ENCODE peak calls at places on chromosomes 6 and 20, in five cellular contexts. M is A549, T is IMR-90, S is HepG2, A is K562. J is an unnamed sample.

GRCh38 chr6:170433163-170434095 is 119.7 kb downstream of the PSMB1 start:
- DNase-seq in M (no peak), T (no peak), S (no peak), A (no peak), J (no peak)

GRCh38 chr6:136739071-136739470 is 53.2 kb downstream of the MAP3K5 start:
- DNase-seq in M (no peak), T (no peak), S (no peak), A (no peak), J (no peak)

GRCh38 chr6:118618676-118619377 is 32.6 kb downstream of the CEP85L start:
- DNase-seq in M (peak), T (peak), S (peak), A (peak), J (no peak)

GRCh38 chr20:47654370-47654769 is 130.9 kb downstream of the SULF2 start:
- DNase-seq in M (no peak), T (no peak), S (no peak), A (no peak), J (no peak)

GRCh38 chr20:57090590-57091560 is 175.6 kb downstream of the BMP7 start:
- DNase-seq in M (no peak), T (no peak), S (no peak), A (no peak), J (no peak)

GRCh38 chr6:7424967-7425807 is 35.6 kb downstream of the RIOK1 start:
- DNase-seq in M (peak), T (peak), S (peak), A (peak), J (no peak)

GRCh38 chr6:154474636-154475428 is 35.7 kb downstream of the CNKSR3 start:
- DNase-seq in M (no peak), T (peak), S (no peak), A (no peak), J (no peak)

GRCh38 chr20:33552519-33552918 is 62.6 kb downstream of the CBFA2T2 start:
- DNase-seq in M (no peak), T (no peak), S (no peak), A (no peak), J (no peak)

GRCh38 chr6:1335367-1336037 is 23.6 kb downstream of the FOXQ1 start:
- DNase-seq in M (no peak), T (peak), S (peak), A (no peak), J (no peak)

GRCh38 chr6:149938571-149939462 is 3.0 kb upstream of the ULBP2 start:
- DNase-seq in M (peak), T (no peak), S (no peak), A (no peak), J (peak)

GRCh38 chr20:59784365-59785117 is 148.9 kb downstream of the SYCP2 start:
- DNase-seq in M (no peak), T (no peak), S (no peak), A (no peak), J (no peak)

GRCh38 chr6:163370807-163371206 is 43.7 kb upstream of the QKI start:
- DNase-seq in M (no peak), T (no peak), S (no peak), A (no peak), J (no peak)
- TF ChIP-seq SMC3 in M (no peak), T (no peak), S (no peak), A (no peak), J (no peak)

GRCh38 chr6:89970072-89970471 is 75.8 kb downstream of the GJA10 start:
- DNase-seq in M (no peak), T (no peak), S (no peak), A (no peak), J (no peak)

GRCh38 chr6:89966913-89967312 is 72.6 kb downstream of the GJA10 start:
- DNase-seq in M (no peak), T (no peak), S (no peak), A (no peak), J (no peak)

GRCh38 chr6:89963391-89963790 is 69.1 kb downstream of the GJA10 start:
- DNase-seq in M (no peak), T (peak), S (no peak), A (no peak), J (no peak)

GRCh38 chr6:89965441-89966249 is 71.4 kb downstream of the GJA10 start:
- DNase-seq in M (no peak), T (no peak), S (no peak), A (no peak), J (no peak)

GRCh38 chr6:89966250-89966588 is 72.0 kb downstream of the GJA10 start:
- DNase-seq in M (no peak), T (peak), S (no peak), A (no peak), J (no peak)
- TF ChIP-seq SMC3 in M (no peak), T (no peak), S (no peak), A (no peak), J (no peak)

GRCh38 chr6:159110013-159110412 is 59.2 kb upstream of the FNDC1 start:
- DNase-seq in M (peak), T (peak), S (peak), A (peak), J (no peak)
- TF ChIP-seq SMC3 in M (no peak), T (no peak), S (no peak), A (peak), J (peak)

GRCh38 chr20:58150772-58151171 is 77.7 kb downstream of the ANKRD60 start:
- DNase-seq in M (no peak), T (no peak), S (no peak), A (no peak), J (no peak)

GRCh38 chr20:58149412-58150091 is 78.9 kb downstream of the ANKRD60 start:
- DNase-seq in M (no peak), T (no peak), S (no peak), A (no peak), J (no peak)

GRCh38 chr20:58154106-58154505 is 74.3 kb downstream of the ANKRD60 start:
- DNase-seq in M (no peak), T (no peak), S (no peak), A (no peak), J (no peak)

GRCh38 chr20:58155148-58155925 is 73.1 kb downstream of the ANKRD60 start:
- DNase-seq in M (no peak), T (no peak), S (no peak), A (no peak), J (no peak)

DNA sequence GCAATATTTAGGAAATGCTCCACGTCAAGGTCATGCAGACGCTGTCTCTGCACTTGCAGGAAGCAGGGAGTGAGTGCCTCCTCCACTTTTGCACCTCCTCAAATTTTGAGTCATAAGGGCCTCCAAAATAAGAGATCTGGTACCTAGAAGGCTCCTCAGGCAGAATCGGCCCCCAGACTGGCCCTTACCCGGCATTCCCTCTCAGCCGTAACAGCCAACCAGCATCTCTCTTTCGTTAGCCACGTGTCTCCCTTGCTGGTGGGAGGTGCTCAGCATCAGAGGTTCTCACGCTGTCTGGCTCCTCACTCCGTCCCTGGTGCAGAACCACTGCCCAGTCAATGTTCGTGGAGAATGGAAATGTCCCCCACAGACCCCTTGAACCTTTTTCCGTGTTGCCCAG is 75.3 kb downstream of the ANKRD60 start:
- DNase-seq in M (no peak), T (no peak), S (no peak), A (no peak), J (no peak)
- TF ChIP-seq SMC3 in M (no peak), T (no peak), S (no peak), A (no peak), J (no peak)

GRCh38 chr6:89237158-89237557 is 20.0 kb upstream of the GABRR1 start:
- DNase-seq in M (no peak), T (no peak), S (no peak), A (no peak), J (no peak)

GRCh38 chr6:89242574-89243330 is 25.6 kb upstream of the GABRR1 start:
- DNase-seq in M (peak), T (peak), S (peak), A (peak), J (no peak)

GRCh38 chr6:89244237-89244985 is 27.3 kb upstream of the GABRR1 start:
- DNase-seq in M (no peak), T (no peak), S (no peak), A (no peak), J (no peak)

GRCh38 chr6:89243331-89243629 is 26.1 kb upstream of the GABRR1 start:
- DNase-seq in M (no peak), T (no peak), S (no peak), A (no peak), J (no peak)

DNA sequence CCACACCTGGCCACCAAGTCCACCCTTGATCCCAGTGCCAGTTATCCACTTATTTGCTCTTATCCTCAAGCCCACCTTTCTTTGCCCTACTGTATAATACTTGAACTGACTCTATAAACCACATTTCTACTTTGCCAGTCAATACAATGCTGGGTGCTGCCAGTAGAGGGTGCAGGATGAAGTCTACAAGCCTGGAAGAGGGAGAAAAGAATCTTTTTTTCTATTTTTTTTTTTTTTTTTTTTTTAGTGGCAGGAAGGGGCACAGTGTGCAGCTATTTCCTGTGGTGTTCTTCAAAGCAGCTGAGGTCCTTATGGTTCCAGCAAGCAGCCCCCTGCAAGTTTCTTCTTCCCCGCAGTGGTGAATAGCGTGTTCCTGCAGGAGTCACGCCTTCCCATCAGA is 22.2 kb upstream of the GABRR1 start:
- DNase-seq in M (no peak), T (no peak), S (no peak), A (no peak), J (no peak)
- TF ChIP-seq SMC3 in M (no peak), T (no peak), S (no peak), A (no peak), J (peak)

GRCh38 chr20:13681248-13682125 is 42.8 kb upstream of the TASP1 start:
- DNase-seq in M (peak), T (no peak), S (peak), A (peak), J (peak)

GRCh38 chr20:13683833-13684232 is 45.1 kb upstream of the TASP1 start:
- DNase-seq in M (no peak), T (no peak), S (peak), A (no peak), J (no peak)

GRCh38 chr20:13685623-13686022 is 46.9 kb upstream of the TASP1 start:
- DNase-seq in M (no peak), T (no peak), S (no peak), A (no peak), J (no peak)

GRCh38 chr20:13687827-13688226 is 49.1 kb upstream of the TASP1 start:
- DNase-seq in M (no peak), T (no peak), S (no peak), A (no peak), J (no peak)

DNA sequence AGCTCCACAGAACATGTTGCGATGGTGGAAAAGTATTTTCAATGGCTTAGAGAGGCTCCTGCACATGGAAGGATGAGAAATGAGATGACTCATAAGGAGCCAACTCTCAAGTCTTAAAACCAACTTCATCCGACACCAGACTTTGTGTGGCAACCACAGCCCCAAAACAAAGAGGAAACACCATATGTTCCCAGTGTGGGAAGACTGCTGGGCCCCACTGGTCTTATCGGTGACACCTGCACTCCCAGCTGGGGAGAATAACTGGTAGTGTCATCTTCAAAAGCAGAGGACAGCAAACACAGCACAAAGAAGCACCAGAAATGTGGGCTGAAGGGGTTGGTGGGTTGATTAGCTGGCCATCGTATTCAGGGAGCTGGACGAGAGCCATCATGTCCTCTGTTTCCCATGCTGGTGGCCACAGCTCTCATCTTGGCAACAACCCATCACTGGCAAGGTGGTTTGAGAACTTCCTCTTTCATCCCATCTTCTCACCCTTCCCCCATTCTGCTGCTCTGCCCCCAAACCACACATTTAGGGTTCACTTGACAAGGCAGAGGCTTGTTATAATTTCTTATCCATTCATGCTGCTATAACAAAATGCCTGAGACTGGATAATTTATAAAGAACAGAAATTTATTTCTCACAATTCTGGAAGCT is 46.0 kb upstream of the TASP1 start:
- DNase-seq in M (no peak), T (no peak), S (no peak), A (peak), J (peak)
- TF ChIP-seq SMC3 in M (no peak), T (no peak), S (no peak), A (no peak), J (no peak)

GRCh38 chr6:27505209-27506027 is 32.5 kb upstream of the ZNF184 start:
- DNase-seq in M (peak), T (peak), S (peak), A (peak), J (peak)
- TF ChIP-seq SMC3 in M (no peak), T (no peak), S (no peak), A (peak), J (no peak)

DNA sequence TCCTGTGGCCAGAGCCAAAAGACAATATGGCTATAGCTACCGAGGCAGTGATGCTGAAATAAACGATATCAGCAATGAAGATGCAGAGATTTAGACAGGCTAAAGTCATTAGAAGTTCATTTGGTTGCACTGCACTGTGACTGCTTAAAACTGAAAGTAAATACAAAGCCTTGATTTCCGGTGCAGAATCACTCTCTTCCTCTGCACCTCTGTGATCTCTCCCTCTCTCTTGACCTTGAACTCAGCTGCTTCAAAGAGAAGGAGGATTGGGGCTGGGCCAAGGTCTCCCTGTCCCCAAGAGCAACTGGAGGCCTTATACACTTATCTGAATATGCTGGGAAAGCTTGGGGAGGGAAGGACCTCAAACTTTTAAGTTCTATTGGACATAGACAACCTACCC is 34.6 kb upstream of the SPACA1 start:
- DNase-seq in M (no peak), T (no peak), S (no peak), A (no peak), J (no peak)
- TF ChIP-seq SMC3 in M (no peak), T (no peak), S (no peak), A (no peak), J (no peak)